ENCODE peak calls at places on chromosomes 13 and 19, in nine cellular contexts. One of them, this sample, is unnamed.

GRCh38 chr19:10964903-10965302 is 4.1 kb downstream of the SMARCA4 start:
- DNase-seq in cardiac muscle cell: no peak
- DNase-seq in PC-3: no peak
- DNase-seq in lower lobe of right lung: no peak
- DNase-seq in Peyer's patch: no peak
- DNase-seq in neural progenitor cell: no peak
- DNase-seq in uterus: no peak
- DNase-seq in transverse colon: no peak
- DNase-seq in fibroblast of lung: no peak
- DNase-seq in this sample: no peak

GRCh38 chr13:29454931-29455481 is 140.5 kb downstream of the SLC7A1 start:
- DNase-seq in transverse colon: no peak
- DNase-seq in uterus: no peak
- DNase-seq in PC-3: peak
- DNase-seq in fibroblast of lung: peak
- DNase-seq in lower lobe of right lung: no peak
- DNase-seq in neural progenitor cell: peak
- DNase-seq in cardiac muscle cell: no peak
- DNase-seq in Peyer's patch: no peak
- DNase-seq in this sample: no peak

GRCh38 chr13:67223742-67224141 is 6.4 kb downstream of the PCDH9 start:
- DNase-seq in cardiac muscle cell: no peak
- DNase-seq in lower lobe of right lung: no peak
- DNase-seq in neural progenitor cell: no peak
- DNase-seq in PC-3: peak
- DNase-seq in uterus: no peak
- DNase-seq in Peyer's patch: no peak
- DNase-seq in fibroblast of lung: peak
- DNase-seq in transverse colon: no peak
- DNase-seq in this sample: no peak

GRCh38 chr13:112772929-112773328 is 83.1 kb downstream of the ATP11A start:
- DNase-seq in fibroblast of lung: no peak
- DNase-seq in lower lobe of right lung: no peak
- DNase-seq in cardiac muscle cell: no peak
- DNase-seq in transverse colon: peak
- DNase-seq in uterus: no peak
- DNase-seq in Peyer's patch: no peak
- DNase-seq in neural progenitor cell: no peak
- DNase-seq in PC-3: no peak
- DNase-seq in this sample: no peak

GRCh38 chr13:112657850-112658445 is 31.9 kb upstream of the ATP11A start:
- DNase-seq in Peyer's patch: peak
- DNase-seq in fibroblast of lung: peak
- DNase-seq in cardiac muscle cell: no peak
- DNase-seq in uterus: peak
- DNase-seq in PC-3: peak
- DNase-seq in lower lobe of right lung: peak
- DNase-seq in neural progenitor cell: no peak
- DNase-seq in transverse colon: no peak
- DNase-seq in this sample: no peak

GRCh38 chr19:49110567-49110966 is 3.6 kb upstream of the LIN7B start:
- DNase-seq in cardiac muscle cell: no peak
- DNase-seq in lower lobe of right lung: no peak
- DNase-seq in transverse colon: no peak
- DNase-seq in Peyer's patch: no peak
- DNase-seq in uterus: no peak
- DNase-seq in fibroblast of lung: no peak
- DNase-seq in PC-3: no peak
- DNase-seq in neural progenitor cell: no peak
- DNase-seq in this sample: no peak

GRCh38 chr13:18952225-18953016 is 229.2 kb downstream of the TUBA3C start:
- DNase-seq in transverse colon: no peak
- DNase-seq in uterus: no peak
- DNase-seq in Peyer's patch: no peak
- DNase-seq in fibroblast of lung: no peak
- DNase-seq in lower lobe of right lung: no peak
- DNase-seq in neural progenitor cell: no peak
- DNase-seq in PC-3: no peak
- DNase-seq in cardiac muscle cell: no peak
- DNase-seq in this sample: no peak

GRCh38 chr13:98657506-98658085 is 80.7 kb upstream of the STK24 start:
- DNase-seq in fibroblast of lung: no peak
- DNase-seq in cardiac muscle cell: no peak
- DNase-seq in PC-3: no peak
- DNase-seq in transverse colon: no peak
- DNase-seq in uterus: no peak
- DNase-seq in lower lobe of right lung: no peak
- DNase-seq in neural progenitor cell: no peak
- DNase-seq in Peyer's patch: no peak
- DNase-seq in this sample: no peak

GRCh38 chr19:49851456-49852259 is 699 bp downstream of the PTOV1 start:
- DNase-seq in transverse colon: no peak
- DNase-seq in fibroblast of lung: no peak
- DNase-seq in lower lobe of right lung: peak
- DNase-seq in PC-3: peak
- DNase-seq in neural progenitor cell: peak
- DNase-seq in cardiac muscle cell: peak
- DNase-seq in Peyer's patch: no peak
- DNase-seq in uterus: peak
- DNase-seq in this sample: peak

GRCh38 chr19:13718733-13719132 is 45.6 kb upstream of the MRI1 start:
- DNase-seq in Peyer's patch: peak
- DNase-seq in uterus: peak
- DNase-seq in PC-3: peak
- DNase-seq in neural progenitor cell: peak
- DNase-seq in fibroblast of lung: peak
- DNase-seq in lower lobe of right lung: no peak
- DNase-seq in transverse colon: peak
- DNase-seq in cardiac muscle cell: peak
- DNase-seq in this sample: peak

GRCh38 chr13:65264066-65264465 is 1966.1 kb downstream of the PCDH9 start:
- DNase-seq in fibroblast of lung: no peak
- DNase-seq in uterus: no peak
- DNase-seq in PC-3: no peak
- DNase-seq in Peyer's patch: no peak
- DNase-seq in cardiac muscle cell: no peak
- DNase-seq in transverse colon: no peak
- DNase-seq in neural progenitor cell: no peak
- DNase-seq in lower lobe of right lung: no peak
- DNase-seq in this sample: no peak

GRCh38 chr13:47463726-47464125 is 537.3 kb downstream of the SUCLA2 start:
- DNase-seq in lower lobe of right lung: no peak
- DNase-seq in fibroblast of lung: peak
- DNase-seq in cardiac muscle cell: no peak
- DNase-seq in transverse colon: no peak
- DNase-seq in uterus: no peak
- DNase-seq in Peyer's patch: no peak
- DNase-seq in PC-3: no peak
- DNase-seq in neural progenitor cell: no peak
- DNase-seq in this sample: no peak

GRCh38 chr13:31431722-31432137 is 232.0 kb downstream of the B3GLCT start:
- DNase-seq in lower lobe of right lung: peak
- DNase-seq in transverse colon: peak
- DNase-seq in fibroblast of lung: peak
- DNase-seq in uterus: peak
- DNase-seq in neural progenitor cell: peak
- DNase-seq in Peyer's patch: peak
- DNase-seq in cardiac muscle cell: peak
- DNase-seq in PC-3: peak
- DNase-seq in this sample: peak

GRCh38 chr13:113584870-113585671 is 518 bp downstream of the TFDP1 start:
- DNase-seq in cardiac muscle cell: peak
- DNase-seq in uterus: peak
- DNase-seq in Peyer's patch: peak
- DNase-seq in lower lobe of right lung: peak
- DNase-seq in neural progenitor cell: peak
- DNase-seq in fibroblast of lung: peak
- DNase-seq in transverse colon: peak
- DNase-seq in PC-3: peak
- DNase-seq in this sample: no peak

GRCh38 chr19:29172302-29172701 is 40.6 kb downstream of the UQCRFS1 start:
- DNase-seq in transverse colon: no peak
- DNase-seq in lower lobe of right lung: no peak
- DNase-seq in Peyer's patch: no peak
- DNase-seq in cardiac muscle cell: no peak
- DNase-seq in fibroblast of lung: no peak
- DNase-seq in uterus: no peak
- DNase-seq in PC-3: no peak
- DNase-seq in neural progenitor cell: no peak
- DNase-seq in this sample: no peak

GRCh38 chr13:102965802-102966201 is 100.4 kb downstream of the SLC10A2 start:
- DNase-seq in lower lobe of right lung: no peak
- DNase-seq in uterus: no peak
- DNase-seq in neural progenitor cell: no peak
- DNase-seq in transverse colon: no peak
- DNase-seq in Peyer's patch: no peak
- DNase-seq in cardiac muscle cell: no peak
- DNase-seq in PC-3: no peak
- DNase-seq in fibroblast of lung: no peak
- DNase-seq in this sample: no peak

GRCh38 chr19:45667620-45668341 is at the start of gene GIPR:
- DNase-seq in fibroblast of lung: no peak
- DNase-seq in PC-3: peak
- DNase-seq in neural progenitor cell: peak
- DNase-seq in uterus: no peak
- DNase-seq in cardiac muscle cell: peak
- DNase-seq in Peyer's patch: peak
- DNase-seq in lower lobe of right lung: peak
- DNase-seq in transverse colon: peak
- DNase-seq in this sample: peak

GRCh38 chr19:47226426-47227346 is 4.3 kb downstream of the BBC3 start:
- DNase-seq in neural progenitor cell: peak
- DNase-seq in transverse colon: peak
- DNase-seq in Peyer's patch: peak
- DNase-seq in cardiac muscle cell: peak
- DNase-seq in lower lobe of right lung: peak
- DNase-seq in PC-3: peak
- DNase-seq in uterus: peak
- DNase-seq in fibroblast of lung: peak
- DNase-seq in this sample: peak

GRCh38 chr19:33220735-33221134 is 4.9 kb downstream of the SLC7A10 start:
- DNase-seq in PC-3: no peak
- DNase-seq in lower lobe of right lung: no peak
- DNase-seq in uterus: no peak
- DNase-seq in fibroblast of lung: no peak
- DNase-seq in Peyer's patch: no peak
- DNase-seq in cardiac muscle cell: no peak
- DNase-seq in transverse colon: no peak
- DNase-seq in neural progenitor cell: no peak
- DNase-seq in this sample: no peak

GRCh38 chr19:33220115-33220514 is 5.5 kb downstream of the SLC7A10 start:
- DNase-seq in PC-3: no peak
- DNase-seq in lower lobe of right lung: no peak
- DNase-seq in transverse colon: no peak
- DNase-seq in uterus: no peak
- DNase-seq in cardiac muscle cell: no peak
- DNase-seq in Peyer's patch: no peak
- DNase-seq in fibroblast of lung: no peak
- DNase-seq in neural progenitor cell: no peak
- DNase-seq in this sample: peak

GRCh38 chr19:33224694-33225457 is 774 bp downstream of the SLC7A10 start:
- DNase-seq in neural progenitor cell: no peak
- DNase-seq in fibroblast of lung: no peak
- DNase-seq in Peyer's patch: no peak
- DNase-seq in PC-3: no peak
- DNase-seq in transverse colon: no peak
- DNase-seq in uterus: no peak
- DNase-seq in cardiac muscle cell: no peak
- DNase-seq in lower lobe of right lung: no peak
- DNase-seq in this sample: no peak

GRCh38 chr19:33219261-33219812 is 6.3 kb downstream of the SLC7A10 start:
- DNase-seq in neural progenitor cell: peak
- DNase-seq in lower lobe of right lung: no peak
- DNase-seq in Peyer's patch: no peak
- DNase-seq in cardiac muscle cell: no peak
- DNase-seq in fibroblast of lung: no peak
- DNase-seq in transverse colon: no peak
- DNase-seq in uterus: no peak
- DNase-seq in PC-3: no peak
- DNase-seq in this sample: no peak

GRCh38 chr19:33221641-33222040 is 4.0 kb downstream of the SLC7A10 start:
- DNase-seq in neural progenitor cell: no peak
- DNase-seq in Peyer's patch: no peak
- DNase-seq in uterus: no peak
- DNase-seq in PC-3: peak
- DNase-seq in lower lobe of right lung: no peak
- DNase-seq in fibroblast of lung: no peak
- DNase-seq in transverse colon: no peak
- DNase-seq in cardiac muscle cell: no peak
- DNase-seq in this sample: peak
- H3K27ac ChIP-seq in neural progenitor cell: no peak
- H3K27ac ChIP-seq in Peyer's patch: no peak
- H3K27ac ChIP-seq in uterus: no peak
- H3K27ac ChIP-seq in PC-3: no peak
- H3K27ac ChIP-seq in lower lobe of right lung: no peak
- H3K27ac ChIP-seq in fibroblast of lung: no peak
- H3K27ac ChIP-seq in transverse colon: no peak
- H3K27ac ChIP-seq in cardiac muscle cell: no peak
- H3K27ac ChIP-seq in this sample: no peak

GRCh38 chr19:56142087-56142787 is 1.1 kb downstream of the ZNF444 start:
- DNase-seq in cardiac muscle cell: no peak
- DNase-seq in neural progenitor cell: no peak
- DNase-seq in transverse colon: peak
- DNase-seq in PC-3: peak
- DNase-seq in fibroblast of lung: no peak
- DNase-seq in Peyer's patch: peak
- DNase-seq in lower lobe of right lung: peak
- DNase-seq in uterus: no peak
- DNase-seq in this sample: no peak
- H3K27ac ChIP-seq in cardiac muscle cell: peak
- H3K27ac ChIP-seq in neural progenitor cell: no peak
- H3K27ac ChIP-seq in transverse colon: peak
- H3K27ac ChIP-seq in PC-3: peak
- H3K27ac ChIP-seq in fibroblast of lung: no peak
- H3K27ac ChIP-seq in Peyer's patch: peak
- H3K27ac ChIP-seq in lower lobe of right lung: peak
- H3K27ac ChIP-seq in uterus: peak
- H3K27ac ChIP-seq in this sample: no peak

DNA sequence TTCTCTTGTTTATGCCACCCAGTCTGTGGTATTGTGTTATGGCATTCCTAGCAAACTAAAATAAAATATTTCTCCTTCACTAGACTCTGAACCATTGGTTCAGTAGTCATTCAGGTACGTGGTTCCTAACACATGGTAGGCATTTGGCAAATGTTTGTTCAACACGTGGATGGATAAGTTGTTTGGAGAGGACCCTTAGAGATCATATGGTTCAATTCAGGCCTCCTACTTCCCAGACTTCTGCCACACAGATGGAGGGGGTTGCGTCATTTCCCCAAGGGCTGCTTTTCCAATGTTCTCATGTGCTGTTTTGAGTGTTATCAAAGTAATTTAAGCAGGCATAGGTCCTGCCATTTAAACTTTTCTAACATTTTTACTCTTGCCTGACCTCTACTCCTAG is 6.7 kb downstream of the CXCL17 start:
- DNase-seq in uterus: no peak
- DNase-seq in cardiac muscle cell: no peak
- DNase-seq in fibroblast of lung: peak
- DNase-seq in neural progenitor cell: no peak
- DNase-seq in Peyer's patch: no peak
- DNase-seq in lower lobe of right lung: no peak
- DNase-seq in PC-3: no peak
- DNase-seq in transverse colon: no peak
- DNase-seq in this sample: peak
- H3K27ac ChIP-seq in uterus: no peak
- H3K27ac ChIP-seq in cardiac muscle cell: no peak
- H3K27ac ChIP-seq in fibroblast of lung: no peak
- H3K27ac ChIP-seq in neural progenitor cell: no peak
- H3K27ac ChIP-seq in Peyer's patch: no peak
- H3K27ac ChIP-seq in lower lobe of right lung: no peak
- H3K27ac ChIP-seq in PC-3: no peak
- H3K27ac ChIP-seq in transverse colon: no peak
- H3K27ac ChIP-seq in this sample: peak

GRCh38 chr19:2550431-2551171 is 74.7 kb downstream of the GADD45B start:
- DNase-seq in transverse colon: no peak
- DNase-seq in neural progenitor cell: no peak
- DNase-seq in fibroblast of lung: no peak
- DNase-seq in uterus: no peak
- DNase-seq in PC-3: no peak
- DNase-seq in lower lobe of right lung: peak
- DNase-seq in cardiac muscle cell: no peak
- DNase-seq in Peyer's patch: no peak
- DNase-seq in this sample: peak
- H3K27ac ChIP-seq in transverse colon: peak
- H3K27ac ChIP-seq in neural progenitor cell: no peak
- H3K27ac ChIP-seq in fibroblast of lung: peak
- H3K27ac ChIP-seq in uterus: peak
- H3K27ac ChIP-seq in PC-3: no peak
- H3K27ac ChIP-seq in lower lobe of right lung: peak
- H3K27ac ChIP-seq in cardiac muscle cell: no peak
- H3K27ac ChIP-seq in Peyer's patch: peak
- H3K27ac ChIP-seq in this sample: no peak

This sample was measured in right cardiac atrium.